ENCODE peak calls at places on chromosome 19, in nine cellular contexts. T, X, I, S, Q, V, C, D and P are unnamed samples.
A peak's percentile ranks its signal among the peaks of the same experiment; 100 is the strongest.

GRCh38 chr19:39070888-39071287 is 13.3 kb upstream of the ACP7 start:
- DNase-seq in V (no peak), C (no peak), T (no peak), S (no peak), I (no peak), D (no peak), X (no peak), Q (no peak), P (no peak)

GRCh38 chr19:10270616-10271394 is at the start of gene ICAM1:
- DNase-seq in S (no peak), I (peak; percentile 60), C (peak; percentile 63), V (peak; percentile 92), T (peak; percentile 85), Q (peak; percentile 93), D (no peak), X (peak; percentile 77), P (peak; percentile 87)

GRCh38 chr19:39937792-39938191 is 3.4 kb upstream of the FCGBP start:
- DNase-seq in S (no peak), T (no peak), C (no peak), Q (no peak), D (no peak), I (no peak), V (no peak), X (no peak), P (no peak)

GRCh38 chr19:7497292-7497691 is 8.5 kb upstream of the PEX11G start:
- DNase-seq in I (no peak), V (no peak), C (no peak), Q (no peak), D (no peak), X (no peak), T (no peak), S (peak; percentile 30), P (no peak)

GRCh38 chr19:40415799-40416198 is 2.6 kb upstream of the PRX start:
- DNase-seq in T (no peak), I (no peak), Q (no peak), S (no peak), X (no peak), C (no peak), V (no peak), D (no peak), P (no peak)

GRCh38 chr19:39802958-39803357 is 24.3 kb downstream of the LEUTX start:
- DNase-seq in I (no peak), T (peak; percentile 43), X (no peak), C (no peak), Q (no peak), V (no peak), S (no peak), D (no peak), P (no peak)

GRCh38 chr19:7456964-7457541 is 31.8 kb downstream of the PEX11G start:
- DNase-seq in T (no peak), S (no peak), Q (no peak), D (no peak), I (no peak), V (no peak), X (no peak), C (no peak), P (no peak)

GRCh38 chr19:44552324-44552723 is 22.8 kb upstream of the CEACAM20 start:
- DNase-seq in S (no peak), I (no peak), D (no peak), X (peak; percentile 26), C (no peak), V (no peak), T (no peak), Q (no peak), P (peak; percentile 70)

GRCh38 chr19:54172764-54173699 is at the start of gene TMC4:
- DNase-seq in V (no peak), Q (no peak), C (no peak), S (no peak), X (no peak), T (no peak), I (no peak), D (no peak), P (peak; percentile 82)

GRCh38 chr19:42546831-42547500 is 18.7 kb upstream of the CEACAM1 start:
- DNase-seq in I (no peak), Q (no peak), C (no peak), X (no peak), V (no peak), S (no peak), T (no peak), D (no peak), P (no peak)

GRCh38 chr19:40597329-40597838 is 3.8 kb upstream of the LTBP4 start:
- DNase-seq in T (no peak), X (no peak), S (no peak), C (no peak), D (no peak), Q (no peak), V (no peak), I (no peak), P (no peak)

GRCh38 chr19:31356587-31357314 is 7.5 kb upstream of the TSHZ3 start:
- DNase-seq in V (peak; percentile 39), C (peak; percentile 20), X (peak; percentile 48), D (no peak), Q (peak; percentile 82), T (peak; percentile 30), I (peak; percentile 14), S (peak; percentile 23), P (peak; percentile 87)

GRCh38 chr19:3055741-3056453 is 6.4 kb downstream of the TLE5 start:
- DNase-seq in T (peak; percentile 40), C (no peak), S (no peak), V (no peak), D (no peak), Q (no peak), X (no peak), I (no peak), P (no peak)

GRCh38 chr19:48868196-48868886 is at the start of gene PLEKHA4:
- DNase-seq in S (no peak), D (no peak), C (no peak), X (no peak), I (peak; percentile 39), T (peak; percentile 88), V (peak; percentile 89), Q (peak; percentile 95), P (no peak)

GRCh38 chr19:55644191-55644833 is 863 bp downstream of the ZNF581 start:
- DNase-seq in S (no peak), X (no peak), C (no peak), Q (no peak), I (no peak), T (no peak), D (no peak), V (no peak), P (no peak)

GRCh38 chr19:52453324-52454094 is at the start of gene ZNF578:
- DNase-seq in T (peak; percentile 80), S (peak; percentile 75), V (peak; percentile 90), X (peak; percentile 83), Q (peak; percentile 92), I (peak; percentile 67), C (peak; percentile 37), D (no peak), P (peak; percentile 75)